ENCODE peak calls at places on chromosomes 1 and 21, in seven cellular contexts. One of them, this sample, is unnamed.

GRCh38 chr1:116164890-116165176 is 53.6 kb downstream of the MAB21L3 start:
- DNase-seq in H1: no peak
- DNase-seq in K562: no peak
- DNase-seq in GM12878: no peak
- DNase-seq in HepG2: no peak
- DNase-seq in HCT116: no peak
- DNase-seq in SK-N-SH: peak; percentile 50
- DNase-seq in this sample: no peak

GRCh38 chr1:167599839-167600581 is 30.0 kb upstream of the RCSD1 start:
- DNase-seq in HepG2: peak; percentile 18
- DNase-seq in GM12878: peak; percentile 79
- DNase-seq in H1: no peak
- DNase-seq in HCT116: peak; percentile 6
- DNase-seq in SK-N-SH: peak; percentile 38
- DNase-seq in K562: peak; percentile 46
- DNase-seq in this sample: peak; percentile 46

GRCh38 chr1:226051356-226051755 is 11.2 kb upstream of the H3-3A start:
- DNase-seq in HCT116: no peak
- DNase-seq in H1: no peak
- DNase-seq in K562: no peak
- DNase-seq in GM12878: no peak
- DNase-seq in SK-N-SH: no peak
- DNase-seq in HepG2: no peak
- DNase-seq in this sample: no peak

GRCh38 chr1:19398309-19398760 is 86.2 kb downstream of the SLC66A1 start:
- DNase-seq in K562: no peak
- DNase-seq in HepG2: no peak
- DNase-seq in H1: no peak
- DNase-seq in GM12878: no peak
- DNase-seq in HCT116: no peak
- DNase-seq in SK-N-SH: no peak
- DNase-seq in this sample: peak; percentile 71

GRCh38 chr1:217453816-217454215 is 177.1 kb downstream of the GPATCH2 start:
- DNase-seq in GM12878: no peak
- DNase-seq in SK-N-SH: peak; percentile 54
- DNase-seq in H1: no peak
- DNase-seq in HepG2: no peak
- DNase-seq in K562: no peak
- DNase-seq in HCT116: no peak
- DNase-seq in this sample: no peak

GRCh38 chr1:27007909-27008582 is 4.6 kb downstream of the TENT5B start:
- DNase-seq in HepG2: no peak
- DNase-seq in H1: no peak
- DNase-seq in SK-N-SH: no peak
- DNase-seq in GM12878: no peak
- DNase-seq in K562: no peak
- DNase-seq in HCT116: no peak
- DNase-seq in this sample: peak; percentile 83

GRCh38 chr1:244964112-244964971 is 100.0 kb upstream of the HNRNPU start:
- DNase-seq in K562: no peak
- DNase-seq in SK-N-SH: peak; percentile 56
- DNase-seq in HepG2: peak; percentile 34
- DNase-seq in H1: no peak
- DNase-seq in HCT116: no peak
- DNase-seq in GM12878: no peak
- DNase-seq in this sample: no peak

GRCh38 chr1:31038360-31038759 is 27.2 kb downstream of the PUM1 start:
- DNase-seq in HCT116: no peak
- DNase-seq in GM12878: no peak
- DNase-seq in K562: no peak
- DNase-seq in HepG2: no peak
- DNase-seq in H1: no peak
- DNase-seq in SK-N-SH: no peak
- DNase-seq in this sample: no peak

GRCh38 chr1:89576016-89576415 is 51.4 kb downstream of the LRRC8B start:
- DNase-seq in HCT116: no peak
- DNase-seq in SK-N-SH: no peak
- DNase-seq in K562: no peak
- DNase-seq in GM12878: no peak
- DNase-seq in HepG2: no peak
- DNase-seq in H1: no peak
- DNase-seq in this sample: no peak

GRCh38 chr1:87155648-87156047 is 173.0 kb upstream of the LMO4 start:
- DNase-seq in H1: no peak
- DNase-seq in HepG2: no peak
- DNase-seq in K562: no peak
- DNase-seq in SK-N-SH: peak; percentile 26
- DNase-seq in HCT116: no peak
- DNase-seq in GM12878: no peak
- DNase-seq in this sample: no peak

GRCh38 chr1:86858524-86859261 is 55.2 kb downstream of the SELENOF start:
- DNase-seq in K562: no peak
- DNase-seq in HepG2: no peak
- DNase-seq in GM12878: no peak
- DNase-seq in SK-N-SH: no peak
- DNase-seq in H1: no peak
- DNase-seq in HCT116: no peak
- DNase-seq in this sample: no peak

GRCh38 chr1:147892216-147892615 is 10.4 kb upstream of the GJA8 start:
- DNase-seq in HepG2: no peak
- DNase-seq in GM12878: no peak
- DNase-seq in HCT116: peak; percentile 18
- DNase-seq in K562: no peak
- DNase-seq in SK-N-SH: no peak
- DNase-seq in H1: no peak
- DNase-seq in this sample: peak; percentile 42

GRCh38 chr1:28509705-28510349 is 4.0 kb downstream of the RCC1 start:
- DNase-seq in K562: no peak
- DNase-seq in SK-N-SH: no peak
- DNase-seq in HCT116: no peak
- DNase-seq in GM12878: no peak
- DNase-seq in H1: no peak
- DNase-seq in HepG2: no peak
- DNase-seq in this sample: no peak

GRCh38 chr1:62131093-62131725 is 63.4 kb upstream of the L1TD1 start:
- DNase-seq in K562: peak; percentile 56
- DNase-seq in GM12878: no peak
- DNase-seq in SK-N-SH: peak; percentile 66
- DNase-seq in H1: no peak
- DNase-seq in HepG2: peak; percentile 50
- DNase-seq in HCT116: no peak
- DNase-seq in this sample: peak; percentile 54

GRCh38 chr1:25774921-25775774 is 24.8 kb upstream of the SELENON start:
- DNase-seq in K562: no peak
- DNase-seq in H1: no peak
- DNase-seq in HepG2: no peak
- DNase-seq in GM12878: peak; percentile 5
- DNase-seq in SK-N-SH: peak; percentile 83
- DNase-seq in HCT116: no peak
- DNase-seq in this sample: no peak

GRCh38 chr1:207959141-207959825 is 48.4 kb upstream of the CD34 start:
- DNase-seq in H1: no peak
- DNase-seq in K562: no peak
- DNase-seq in HCT116: no peak
- DNase-seq in HepG2: no peak
- DNase-seq in SK-N-SH: peak; percentile 22
- DNase-seq in GM12878: no peak
- DNase-seq in this sample: no peak

GRCh38 chr21:46357684-46358425 is 33.9 kb downstream of the PCNT start:
- DNase-seq in H1: no peak
- DNase-seq in SK-N-SH: no peak
- DNase-seq in K562: no peak
- DNase-seq in GM12878: no peak
- DNase-seq in HepG2: no peak
- DNase-seq in HCT116: no peak
- DNase-seq in this sample: no peak

GRCh38 chr1:57512386-57512785 is 88.5 kb upstream of the DAB1 start:
- DNase-seq in HepG2: no peak
- DNase-seq in K562: no peak
- DNase-seq in HCT116: no peak
- DNase-seq in SK-N-SH: no peak
- DNase-seq in H1: no peak
- DNase-seq in GM12878: no peak
- DNase-seq in this sample: no peak

GRCh38 chr21:30479259-30479658 is 908 bp downstream of the KRTAP19-1 start:
- DNase-seq in HCT116: no peak
- DNase-seq in K562: no peak
- DNase-seq in SK-N-SH: no peak
- DNase-seq in H1: no peak
- DNase-seq in HepG2: no peak
- DNase-seq in GM12878: no peak
- DNase-seq in this sample: no peak

GRCh38 chr1:216617081-216617480 is 106.1 kb downstream of the ESRRG start:
- DNase-seq in H1: no peak
- DNase-seq in K562: no peak
- DNase-seq in HepG2: no peak
- DNase-seq in GM12878: no peak
- DNase-seq in SK-N-SH: no peak
- DNase-seq in HCT116: no peak
- DNase-seq in this sample: no peak

GRCh38 chr1:19330449-19331135 is 18.5 kb downstream of the SLC66A1 start:
- DNase-seq in HepG2: no peak
- DNase-seq in K562: no peak
- DNase-seq in GM12878: no peak
- DNase-seq in H1: no peak
- DNase-seq in SK-N-SH: peak; percentile 76
- DNase-seq in HCT116: no peak
- DNase-seq in this sample: no peak

GRCh38 chr1:244112646-244113045 is 61.6 kb downstream of the ZBTB18 start:
- DNase-seq in HepG2: no peak
- DNase-seq in K562: no peak
- DNase-seq in SK-N-SH: no peak
- DNase-seq in H1: no peak
- DNase-seq in GM12878: no peak
- DNase-seq in HCT116: no peak
- DNase-seq in this sample: no peak

GRCh38 chr1:28449904-28450303 is 55.9 kb upstream of the RCC1 start:
- DNase-seq in K562: peak; percentile 60
- DNase-seq in HepG2: no peak
- DNase-seq in SK-N-SH: peak; percentile 33
- DNase-seq in H1: no peak
- DNase-seq in HCT116: no peak
- DNase-seq in GM12878: peak; percentile 36
- DNase-seq in this sample: no peak

GRCh38 chr1:8133657-8134430 is 107.7 kb upstream of the ERRFI1 start:
- DNase-seq in HepG2: peak; percentile 53
- DNase-seq in HCT116: peak; percentile 60
- DNase-seq in SK-N-SH: no peak
- DNase-seq in K562: no peak
- DNase-seq in GM12878: no peak
- DNase-seq in H1: no peak
- DNase-seq in this sample: no peak

GRCh38 chr1:8135250-8135649 is 109.1 kb upstream of the ERRFI1 start:
- DNase-seq in K562: no peak
- DNase-seq in HCT116: no peak
- DNase-seq in HepG2: no peak
- DNase-seq in SK-N-SH: no peak
- DNase-seq in GM12878: no peak
- DNase-seq in H1: no peak
- DNase-seq in this sample: no peak

GRCh38 chr1:8133190-8133589 is 107.1 kb upstream of the ERRFI1 start:
- DNase-seq in HepG2: no peak
- DNase-seq in HCT116: no peak
- DNase-seq in K562: no peak
- DNase-seq in GM12878: no peak
- DNase-seq in H1: no peak
- DNase-seq in SK-N-SH: no peak
- DNase-seq in this sample: no peak

GRCh38 chr1:8136766-8137165 is 110.7 kb upstream of the ERRFI1 start:
- DNase-seq in SK-N-SH: no peak
- DNase-seq in HCT116: no peak
- DNase-seq in K562: no peak
- DNase-seq in HepG2: no peak
- DNase-seq in GM12878: no peak
- DNase-seq in H1: no peak
- DNase-seq in this sample: no peak

DNA sequence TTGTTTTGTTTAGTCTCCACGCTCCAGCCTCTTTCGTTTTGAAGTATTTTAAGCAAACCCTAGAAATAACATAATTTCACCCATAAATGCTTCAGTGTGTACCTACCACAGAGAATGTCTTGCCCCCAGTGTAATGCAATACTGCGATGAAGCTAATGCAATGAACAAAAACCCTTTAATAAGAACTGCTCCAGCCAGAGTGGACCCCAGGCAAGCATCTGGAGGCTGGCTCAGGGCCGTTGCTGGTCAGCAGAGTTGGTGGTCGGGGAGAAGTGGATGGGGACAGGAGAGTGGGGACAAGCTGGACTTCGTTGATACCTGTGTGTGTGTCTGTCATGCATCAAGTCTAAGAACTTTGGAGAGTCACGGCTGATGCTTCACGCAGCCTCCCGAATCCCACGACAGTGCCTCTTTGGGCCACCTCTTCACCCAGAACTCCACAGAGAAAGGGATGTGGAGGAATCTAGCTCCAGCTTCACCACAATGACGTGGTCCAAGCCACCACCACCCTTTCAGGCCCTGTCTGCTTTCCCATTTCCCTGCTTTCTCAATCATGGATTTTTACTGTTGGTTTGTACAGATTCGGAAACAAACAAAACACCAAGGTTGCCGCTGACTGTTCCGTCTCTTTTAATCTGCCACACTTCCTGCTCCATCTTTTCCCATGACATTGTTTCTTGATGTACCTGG is 108.6 kb upstream of the ERRFI1 start:
- DNase-seq in GM12878: no peak
- DNase-seq in HepG2: no peak
- DNase-seq in H1: no peak
- DNase-seq in SK-N-SH: no peak
- DNase-seq in K562: no peak
- DNase-seq in HCT116: no peak
- DNase-seq in this sample: no peak
- TF ChIP-seq JUND in GM12878: no peak
- TF ChIP-seq JUND in HepG2: no peak
- TF ChIP-seq JUND in H1: no peak
- TF ChIP-seq JUND in SK-N-SH: no peak
- TF ChIP-seq JUND in K562: no peak
- TF ChIP-seq JUND in HCT116: no peak
- TF ChIP-seq JUND in this sample: no peak

GRCh38 chr1:22613951-22614350 is 22.5 kb upstream of the C1QA start:
- DNase-seq in HepG2: no peak
- DNase-seq in GM12878: no peak
- DNase-seq in SK-N-SH: no peak
- DNase-seq in H1: no peak
- DNase-seq in HCT116: no peak
- DNase-seq in K562: no peak
- DNase-seq in this sample: no peak
- TF ChIP-seq JUND in HepG2: no peak
- TF ChIP-seq JUND in GM12878: no peak
- TF ChIP-seq JUND in SK-N-SH: no peak
- TF ChIP-seq JUND in H1: no peak
- TF ChIP-seq JUND in HCT116: no peak
- TF ChIP-seq JUND in K562: no peak
- TF ChIP-seq JUND in this sample: no peak

GRCh38 chr1:9473032-9473792 is 66.1 kb upstream of the SLC25A33 start:
- DNase-seq in K562: peak; percentile 51
- DNase-seq in HCT116: peak; percentile 12
- DNase-seq in HepG2: no peak
- DNase-seq in GM12878: no peak
- DNase-seq in H1: no peak
- DNase-seq in SK-N-SH: peak; percentile 31
- DNase-seq in this sample: no peak
- TF ChIP-seq JUND in K562: no peak
- TF ChIP-seq JUND in HCT116: no peak
- TF ChIP-seq JUND in HepG2: no peak
- TF ChIP-seq JUND in GM12878: no peak
- TF ChIP-seq JUND in H1: no peak
- TF ChIP-seq JUND in SK-N-SH: no peak
- TF ChIP-seq JUND in this sample: no peak

GRCh38 chr1:205351984-205352713 is 4.6 kb downstream of the KLHDC8A start:
- DNase-seq in GM12878: no peak
- DNase-seq in SK-N-SH: peak; percentile 57
- DNase-seq in HepG2: peak; percentile 12
- DNase-seq in H1: no peak
- DNase-seq in K562: no peak
- DNase-seq in HCT116: no peak
- DNase-seq in this sample: no peak
- TF ChIP-seq JUND in GM12878: no peak
- TF ChIP-seq JUND in SK-N-SH: no peak
- TF ChIP-seq JUND in HepG2: no peak
- TF ChIP-seq JUND in H1: no peak
- TF ChIP-seq JUND in K562: no peak
- TF ChIP-seq JUND in HCT116: no peak
- TF ChIP-seq JUND in this sample: no peak